ENCODE peak calls at places on chromosomes 7 and 10, in six cellular contexts. K is stimulated activated CD8-positive, alpha-beta memory T cell treated with anti-CD3 and anti-CD28 coated beads, Interleukin-7, amount 100 ng/mL, for 4 hours; L is amygdala; P is cerebellum; A is COR-L47; H is neuronal stem cell. D is an unnamed sample.
A peak's percentile ranks its signal among the peaks of the same experiment; 100 is the strongest.

GRCh38 chr7:48042216-48042615 is 6.9 kb downstream of the C7orf57 start:
- DNase-seq in K (no peak), L (no peak), P (no peak), A (no peak), H (no peak), D (no peak)

GRCh38 chr7:120725376-120726039 is 132.4 kb downstream of the TSPAN12 start:
- DNase-seq in K (no peak), L (no peak), P (peak; percentile 56), A (peak; percentile 64), H (no peak), D (peak; percentile 65)

GRCh38 chr7:155984609-155985405 is 172.5 kb upstream of the SHH start:
- DNase-seq in K (no peak), L (no peak), P (no peak), A (no peak), H (no peak), D (no peak)

GRCh38 chr10:71419002-71419540 is 22.4 kb downstream of the CDH23 start:
- DNase-seq in K (no peak), L (no peak), P (no peak), A (no peak), H (no peak), D (no peak)

GRCh38 chr7:23055582-23056178 is 41.8 kb upstream of the HYCC1 start:
- DNase-seq in K (peak; percentile 15), L (no peak), P (peak; percentile 41), A (peak; percentile 45), H (peak; percentile 46), D (peak; percentile 32)

GRCh38 chr7:99019523-99020412 is 124.1 kb downstream of the SMURF1 start:
- DNase-seq in K (no peak), L (no peak), P (no peak), A (no peak), H (no peak), D (peak; percentile 29)

GRCh38 chr7:31335161-31335888 is 5.2 kb downstream of the NEUROD6 start:
- DNase-seq in K (no peak), L (no peak), P (no peak), A (no peak), H (no peak), D (no peak)

GRCh38 chr10:76547352-76547972 is 1090.1 kb downstream of the KCNMA1 start:
- DNase-seq in K (no peak), L (no peak), P (peak; percentile 65), A (peak; percentile 38), H (peak; percentile 84), D (peak; percentile 35)

GRCh38 chr10:62414359-62414758 is 40.2 kb downstream of the ZNF365 start:
- DNase-seq in K (no peak), L (no peak), P (no peak), A (no peak), H (no peak), D (no peak)

GRCh38 chr10:89080660-89081059 is 90.1 kb downstream of the FAS start:
- DNase-seq in K (no peak), L (no peak), P (no peak), A (no peak), H (no peak), D (no peak)

GRCh38 chr7:129768614-129769399 is 157.3 kb downstream of the NRF1 start:
- DNase-seq in K (no peak), L (no peak), P (no peak), A (no peak), H (no peak), D (peak; percentile 73)

GRCh38 chr10:33195608-33196376 is 138.7 kb downstream of the NRP1 start:
- DNase-seq in K (no peak), L (no peak), P (no peak), A (no peak), H (no peak), D (no peak)

GRCh38 chr10:88507380-88507779 is 75.7 kb downstream of the RNLS start:
- DNase-seq in K (no peak), L (no peak), P (no peak), A (no peak), H (no peak), D (no peak)

GRCh38 chr10:26222563-26222962 is 6.0 kb downstream of the GAD2 start:
- DNase-seq in K (no peak), L (no peak), P (no peak), A (no peak), H (no peak), D (no peak)

GRCh38 chr7:74006032-74006431 is 21.9 kb upstream of the ELN start:
- DNase-seq in K (no peak), L (no peak), P (no peak), A (no peak), H (no peak), D (peak; percentile 68)

GRCh38 chr7:113321201-113321600 is 202.8 kb upstream of the SMIM30 start:
- DNase-seq in K (no peak), L (no peak), P (no peak), A (no peak), H (no peak), D (no peak)

GRCh38 chr7:1706721-1707613 is 36.9 kb downstream of the ELFN1 start:
- DNase-seq in K (no peak), L (no peak), P (no peak), A (no peak), H (no peak), D (peak; percentile 77)

GRCh38 chr7:128132426-128133069 is 101.3 kb upstream of the LRRC4 start:
- DNase-seq in K (no peak), L (no peak), P (no peak), A (no peak), H (no peak), D (no peak)

GRCh38 chr7:42144253-42145002 is 92.6 kb downstream of the GLI3 start:
- DNase-seq in K (no peak), L (no peak), P (no peak), A (no peak), H (no peak), D (peak; percentile 83)

GRCh38 chr7:83273699-83274098 is 111.0 kb upstream of the PCLO start:
- DNase-seq in K (no peak), L (no peak), P (no peak), A (no peak), H (no peak), D (no peak)

GRCh38 chr7:2821842-2822507 is 22.1 kb downstream of the GNA12 start:
- DNase-seq in K (no peak), L (no peak), P (no peak), A (no peak), H (no peak), D (peak; percentile 93)

GRCh38 chr10:33802566-33802965 is 468.1 kb upstream of the NRP1 start:
- DNase-seq in K (no peak), L (no peak), P (no peak), A (no peak), H (no peak), D (no peak)

GRCh38 chr10:57169597-57169996 is 808.5 kb upstream of the ZWINT start:
- DNase-seq in K (no peak), L (no peak), P (no peak), A (no peak), H (no peak), D (no peak)

GRCh38 chr7:151850484-151851159 is 26.3 kb downstream of the PRKAG2 start:
- DNase-seq in K (no peak), L (no peak), P (no peak), A (no peak), H (no peak), D (no peak)

GRCh38 chr7:157299613-157300405 is 37.0 kb upstream of the DNAJB6 start:
- DNase-seq in K (peak; percentile 38), L (no peak), P (no peak), A (no peak), H (no peak), D (peak; percentile 83)